ENCODE peak calls at places on chromosomes 7 and 10, in seven cellular contexts. One of them, this sample, is unnamed.

GRCh38 chr10:117804470-117805011 is 242.2 kb downstream of the RAB11FIP2 start:
- DNase-seq in BJ: no peak
- DNase-seq in psoas muscle: no peak
- DNase-seq in tibial nerve: no peak
- DNase-seq in cardiac muscle cell: no peak
- DNase-seq in ovary: no peak
- DNase-seq in AG04450: no peak
- DNase-seq in this sample: no peak

GRCh38 chr10:9305018-9305655 is 1250.6 kb downstream of the GATA3 start:
- DNase-seq in BJ: no peak
- DNase-seq in psoas muscle: no peak
- DNase-seq in tibial nerve: no peak
- DNase-seq in cardiac muscle cell: peak
- DNase-seq in ovary: no peak
- DNase-seq in AG04450: no peak
- DNase-seq in this sample: no peak

GRCh38 chr10:94403034-94403822 is 887 bp downstream of the TBC1D12 start:
- DNase-seq in BJ: no peak
- DNase-seq in psoas muscle: peak
- DNase-seq in tibial nerve: peak
- DNase-seq in cardiac muscle cell: peak
- DNase-seq in ovary: peak
- DNase-seq in AG04450: peak
- DNase-seq in this sample: no peak

GRCh38 chr10:104816501-104816900 is 175.4 kb downstream of the SORCS3 start:
- DNase-seq in BJ: no peak
- DNase-seq in psoas muscle: no peak
- DNase-seq in tibial nerve: no peak
- DNase-seq in cardiac muscle cell: no peak
- DNase-seq in ovary: no peak
- DNase-seq in AG04450: no peak
- DNase-seq in this sample: no peak

GRCh38 chr7:139582130-139582650 is 58.7 kb downstream of the CLEC2L start:
- DNase-seq in BJ: no peak
- DNase-seq in psoas muscle: no peak
- DNase-seq in tibial nerve: no peak
- DNase-seq in cardiac muscle cell: no peak
- DNase-seq in ovary: no peak
- DNase-seq in AG04450: no peak
- DNase-seq in this sample: no peak

GRCh38 chr10:97196213-97197029 is 10.7 kb upstream of the SLIT1 start:
- DNase-seq in BJ: no peak
- DNase-seq in psoas muscle: peak
- DNase-seq in tibial nerve: no peak
- DNase-seq in cardiac muscle cell: peak
- DNase-seq in ovary: peak
- DNase-seq in AG04450: peak
- DNase-seq in this sample: no peak

GRCh38 chr7:104207348-104207730 is 474 bp downstream of the ORC5 start:
- DNase-seq in BJ: no peak
- DNase-seq in psoas muscle: no peak
- DNase-seq in tibial nerve: no peak
- DNase-seq in cardiac muscle cell: peak
- DNase-seq in ovary: no peak
- DNase-seq in AG04450: no peak
- DNase-seq in this sample: no peak

GRCh38 chr7:12389089-12389700 is 14.5 kb downstream of the VWDE start:
- DNase-seq in BJ: peak
- DNase-seq in psoas muscle: no peak
- DNase-seq in tibial nerve: no peak
- DNase-seq in cardiac muscle cell: peak
- DNase-seq in ovary: no peak
- DNase-seq in AG04450: peak
- DNase-seq in this sample: peak

GRCh38 chr10:117960345-117960744 is 86.4 kb downstream of the RAB11FIP2 start:
- DNase-seq in BJ: no peak
- DNase-seq in psoas muscle: no peak
- DNase-seq in tibial nerve: no peak
- DNase-seq in cardiac muscle cell: no peak
- DNase-seq in ovary: no peak
- DNase-seq in AG04450: no peak
- DNase-seq in this sample: no peak

GRCh38 chr10:373516-374309 is 238.5 kb downstream of the ZMYND11 start:
- DNase-seq in BJ: peak
- DNase-seq in psoas muscle: no peak
- DNase-seq in tibial nerve: no peak
- DNase-seq in cardiac muscle cell: peak
- DNase-seq in ovary: no peak
- DNase-seq in AG04450: peak
- DNase-seq in this sample: peak

GRCh38 chr10:5385224-5385623 is 19.4 kb downstream of the TUBAL3 start:
- DNase-seq in BJ: no peak
- DNase-seq in psoas muscle: no peak
- DNase-seq in tibial nerve: no peak
- DNase-seq in cardiac muscle cell: no peak
- DNase-seq in ovary: no peak
- DNase-seq in AG04450: no peak
- DNase-seq in this sample: no peak

GRCh38 chr7:137886706-137887105 is 39.9 kb upstream of the DGKI start:
- DNase-seq in BJ: peak
- DNase-seq in psoas muscle: no peak
- DNase-seq in tibial nerve: no peak
- DNase-seq in cardiac muscle cell: no peak
- DNase-seq in ovary: no peak
- DNase-seq in AG04450: peak
- DNase-seq in this sample: peak

GRCh38 chr10:71831646-71832552 is 19.2 kb downstream of the PSAP start:
- DNase-seq in BJ: no peak
- DNase-seq in psoas muscle: no peak
- DNase-seq in tibial nerve: no peak
- DNase-seq in cardiac muscle cell: no peak
- DNase-seq in ovary: no peak
- DNase-seq in AG04450: no peak
- DNase-seq in this sample: no peak

GRCh38 chr7:55133630-55134392 is 115.0 kb downstream of the EGFR start:
- DNase-seq in BJ: peak
- DNase-seq in psoas muscle: peak
- DNase-seq in tibial nerve: no peak
- DNase-seq in cardiac muscle cell: peak
- DNase-seq in ovary: no peak
- DNase-seq in AG04450: peak
- DNase-seq in this sample: peak

GRCh38 chr7:37833107-37833817 is 15.1 kb upstream of the NME8 start:
- DNase-seq in BJ: no peak
- DNase-seq in psoas muscle: peak
- DNase-seq in tibial nerve: no peak
- DNase-seq in cardiac muscle cell: peak
- DNase-seq in ovary: peak
- DNase-seq in AG04450: no peak
- DNase-seq in this sample: no peak

GRCh38 chr7:28318126-28318762 is 94.1 kb upstream of the CREB5 start:
- DNase-seq in BJ: no peak
- DNase-seq in psoas muscle: no peak
- DNase-seq in tibial nerve: no peak
- DNase-seq in cardiac muscle cell: no peak
- DNase-seq in ovary: no peak
- DNase-seq in AG04450: no peak
- DNase-seq in this sample: no peak

GRCh38 chr10:114315566-114316420 is 76.7 kb downstream of the VWA2 start:
- DNase-seq in BJ: no peak
- DNase-seq in psoas muscle: no peak
- DNase-seq in tibial nerve: no peak
- DNase-seq in cardiac muscle cell: no peak
- DNase-seq in ovary: no peak
- DNase-seq in AG04450: no peak
- DNase-seq in this sample: no peak

GRCh38 chr7:140810830-140811556 is 113.7 kb downstream of the BRAF start:
- DNase-seq in BJ: peak
- DNase-seq in psoas muscle: no peak
- DNase-seq in tibial nerve: peak
- DNase-seq in cardiac muscle cell: peak
- DNase-seq in ovary: peak
- DNase-seq in AG04450: peak
- DNase-seq in this sample: peak

GRCh38 chr10:69451784-69452251 is 553 bp downstream of the TSPAN15 start:
- DNase-seq in BJ: no peak
- DNase-seq in psoas muscle: no peak
- DNase-seq in tibial nerve: no peak
- DNase-seq in cardiac muscle cell: peak
- DNase-seq in ovary: no peak
- DNase-seq in AG04450: no peak
- DNase-seq in this sample: no peak

GRCh38 chr10:4131407-4132215 is 346.6 kb upstream of the KLF6 start:
- DNase-seq in BJ: peak
- DNase-seq in psoas muscle: no peak
- DNase-seq in tibial nerve: no peak
- DNase-seq in cardiac muscle cell: no peak
- DNase-seq in ovary: no peak
- DNase-seq in AG04450: peak
- DNase-seq in this sample: peak

GRCh38 chr7:114141415-114141814 is 222.6 kb upstream of the PPP1R3A start:
- DNase-seq in BJ: no peak
- DNase-seq in psoas muscle: no peak
- DNase-seq in tibial nerve: no peak
- DNase-seq in cardiac muscle cell: no peak
- DNase-seq in ovary: no peak
- DNase-seq in AG04450: no peak
- DNase-seq in this sample: no peak

GRCh38 chr7:13117103-13117502 is 429.7 kb downstream of the ARL4A start:
- DNase-seq in BJ: no peak
- DNase-seq in psoas muscle: no peak
- DNase-seq in tibial nerve: no peak
- DNase-seq in cardiac muscle cell: no peak
- DNase-seq in ovary: no peak
- DNase-seq in AG04450: no peak
- DNase-seq in this sample: no peak

GRCh38 chr10:68684413-68684812 is 36.6 kb upstream of the CCAR1 start:
- DNase-seq in BJ: no peak
- DNase-seq in psoas muscle: no peak
- DNase-seq in tibial nerve: no peak
- DNase-seq in cardiac muscle cell: no peak
- DNase-seq in ovary: no peak
- DNase-seq in AG04450: no peak
- DNase-seq in this sample: no peak

GRCh38 chr10:11178606-11179221 is 161.0 kb downstream of the CELF2 start:
- DNase-seq in BJ: peak
- DNase-seq in psoas muscle: no peak
- DNase-seq in tibial nerve: no peak
- DNase-seq in cardiac muscle cell: peak
- DNase-seq in ovary: no peak
- DNase-seq in AG04450: no peak
- DNase-seq in this sample: peak

GRCh38 chr10:23974886-23975830 is 233.8 kb upstream of the KIAA1217 start:
- DNase-seq in BJ: no peak
- DNase-seq in psoas muscle: no peak
- DNase-seq in tibial nerve: no peak
- DNase-seq in cardiac muscle cell: peak
- DNase-seq in ovary: no peak
- DNase-seq in AG04450: no peak
- DNase-seq in this sample: no peak

GRCh38 chr7:100875356-100875751 is 451 bp downstream of the SRRT start:
- DNase-seq in BJ: no peak
- DNase-seq in psoas muscle: no peak
- DNase-seq in tibial nerve: no peak
- DNase-seq in cardiac muscle cell: no peak
- DNase-seq in ovary: no peak
- DNase-seq in AG04450: no peak
- DNase-seq in this sample: no peak

GRCh38 chr10:7587168-7587864 is 79.5 kb downstream of the ITIH5 start:
- DNase-seq in BJ: no peak
- DNase-seq in psoas muscle: no peak
- DNase-seq in tibial nerve: no peak
- DNase-seq in cardiac muscle cell: no peak
- DNase-seq in ovary: no peak
- DNase-seq in AG04450: no peak
- DNase-seq in this sample: no peak
- TF ChIP-seq CTCF in BJ: no peak
- TF ChIP-seq CTCF in psoas muscle: no peak
- TF ChIP-seq CTCF in tibial nerve: no peak
- TF ChIP-seq CTCF in cardiac muscle cell: no peak
- TF ChIP-seq CTCF in ovary: no peak
- TF ChIP-seq CTCF in AG04450: no peak
- TF ChIP-seq CTCF in this sample: no peak

DNA sequence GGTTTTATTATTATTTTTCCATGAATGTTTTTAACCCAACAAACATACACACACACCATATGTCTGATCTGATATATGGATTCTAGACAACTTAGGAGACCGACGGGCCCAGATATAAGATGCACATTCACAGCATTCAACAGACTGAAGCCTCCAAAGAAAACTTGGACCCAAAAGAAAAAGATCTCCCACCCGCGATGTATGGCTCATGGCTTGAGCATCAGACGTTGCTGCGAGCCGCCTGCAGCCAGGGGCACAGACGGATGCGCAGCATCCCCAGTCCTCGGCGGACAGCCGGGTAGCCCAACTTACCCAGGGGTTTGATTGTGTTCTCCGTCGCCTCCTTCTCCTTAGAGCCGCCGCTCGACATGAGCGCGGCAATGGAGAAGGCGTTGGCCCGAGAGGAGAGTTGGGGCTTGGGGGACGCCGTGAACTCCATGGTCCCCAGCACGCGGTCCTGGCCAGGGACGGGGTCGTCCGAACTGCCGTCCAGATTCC is 669 bp downstream of the TBX20 start:
- DNase-seq in BJ: no peak
- DNase-seq in psoas muscle: no peak
- DNase-seq in tibial nerve: no peak
- DNase-seq in cardiac muscle cell: no peak
- DNase-seq in ovary: no peak
- DNase-seq in AG04450: no peak
- DNase-seq in this sample: no peak
- H3K4me3 ChIP-seq in BJ: no peak
- H3K4me3 ChIP-seq in psoas muscle: peak
- H3K4me3 ChIP-seq in tibial nerve: peak
- H3K4me3 ChIP-seq in cardiac muscle cell: peak
- H3K4me3 ChIP-seq in ovary: no peak
- H3K4me3 ChIP-seq in AG04450: peak
- H3K4me3 ChIP-seq in this sample: peak

GRCh38 chr7:4659551-4660286 is 22.4 kb upstream of the FOXK1 start:
- DNase-seq in BJ: no peak
- DNase-seq in psoas muscle: no peak
- DNase-seq in tibial nerve: no peak
- DNase-seq in cardiac muscle cell: no peak
- DNase-seq in ovary: no peak
- DNase-seq in AG04450: no peak
- DNase-seq in this sample: no peak
- TF ChIP-seq CTCF in BJ: no peak
- TF ChIP-seq CTCF in psoas muscle: no peak
- TF ChIP-seq CTCF in tibial nerve: no peak
- TF ChIP-seq CTCF in cardiac muscle cell: no peak
- TF ChIP-seq CTCF in ovary: no peak
- TF ChIP-seq CTCF in AG04450: no peak
- TF ChIP-seq CTCF in this sample: no peak

DNA sequence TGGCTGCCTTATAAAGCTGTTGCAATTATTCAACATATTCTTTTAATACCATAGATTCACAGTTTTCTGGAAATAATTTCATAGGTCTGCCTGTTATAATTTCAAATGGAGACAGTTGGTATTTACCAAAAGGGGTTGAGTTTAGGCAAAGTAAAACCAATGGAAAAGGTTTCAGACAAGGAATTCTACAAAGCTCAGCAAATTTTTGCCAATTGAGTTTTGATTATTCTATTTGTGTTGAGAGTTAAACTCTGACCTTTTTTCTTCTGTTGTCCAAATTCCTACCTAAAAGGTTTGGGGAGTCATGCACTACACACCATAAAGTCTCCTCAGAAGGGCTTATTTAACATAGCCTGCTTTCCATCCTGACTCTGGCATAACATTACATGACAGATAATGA is 38.5 kb upstream of the ABCA13 start:
- DNase-seq in BJ: no peak
- DNase-seq in psoas muscle: no peak
- DNase-seq in tibial nerve: no peak
- DNase-seq in cardiac muscle cell: no peak
- DNase-seq in ovary: no peak
- DNase-seq in AG04450: no peak
- DNase-seq in this sample: no peak
- H3K4me3 ChIP-seq in BJ: no peak
- H3K4me3 ChIP-seq in psoas muscle: no peak
- H3K4me3 ChIP-seq in tibial nerve: no peak
- H3K4me3 ChIP-seq in cardiac muscle cell: no peak
- H3K4me3 ChIP-seq in ovary: no peak
- H3K4me3 ChIP-seq in AG04450: no peak
- H3K4me3 ChIP-seq in this sample: no peak

This sample was measured in AG04449.